ENCODE peak calls at places on chromosomes 2 and 18, in four cellular contexts. One of them, this sample, is unnamed.

GRCh38 chr18:40058811-40059570 is 1896.0 kb upstream of the PIK3C3 start:
- DNase-seq in T-cell: no peak
- DNase-seq in iris pigment epithelial cell: peak
- DNase-seq in NCI-H1105 treated with DMSO at 0.1 percent for 48 hours: no peak
- DNase-seq in this sample: no peak

GRCh38 chr2:159044804-159045286 is 76.4 kb downstream of the TANC1 start:
- DNase-seq in T-cell: no peak
- DNase-seq in iris pigment epithelial cell: no peak
- DNase-seq in NCI-H1105 treated with DMSO at 0.1 percent for 48 hours: no peak
- DNase-seq in this sample: no peak

GRCh38 chr2:127155901-127156300 is 48.9 kb upstream of the BIN1 start:
- DNase-seq in T-cell: no peak
- DNase-seq in iris pigment epithelial cell: peak
- DNase-seq in NCI-H1105 treated with DMSO at 0.1 percent for 48 hours: no peak
- DNase-seq in this sample: no peak

GRCh38 chr2:230877131-230877736 is 12.5 kb downstream of the ITM2C start:
- DNase-seq in T-cell: no peak
- DNase-seq in iris pigment epithelial cell: no peak
- DNase-seq in NCI-H1105 treated with DMSO at 0.1 percent for 48 hours: no peak
- DNase-seq in this sample: no peak

GRCh38 chr2:88671786-88672427 is 19.6 kb upstream of the RPIA start:
- DNase-seq in T-cell: no peak
- DNase-seq in iris pigment epithelial cell: peak
- DNase-seq in NCI-H1105 treated with DMSO at 0.1 percent for 48 hours: peak
- DNase-seq in this sample: no peak

GRCh38 chr2:134736167-134736885 is 17.5 kb upstream of the TMEM163 start:
- DNase-seq in T-cell: no peak
- DNase-seq in iris pigment epithelial cell: peak
- DNase-seq in NCI-H1105 treated with DMSO at 0.1 percent for 48 hours: no peak
- DNase-seq in this sample: no peak

GRCh38 chr2:172399765-172400164 is 27.6 kb upstream of the ITGA6 start:
- DNase-seq in T-cell: no peak
- DNase-seq in iris pigment epithelial cell: no peak
- DNase-seq in NCI-H1105 treated with DMSO at 0.1 percent for 48 hours: no peak
- DNase-seq in this sample: no peak

GRCh38 chr2:216665717-216666116 is 29.6 kb downstream of the IGFBP5 start:
- DNase-seq in T-cell: no peak
- DNase-seq in iris pigment epithelial cell: no peak
- DNase-seq in NCI-H1105 treated with DMSO at 0.1 percent for 48 hours: no peak
- DNase-seq in this sample: no peak

GRCh38 chr18:58176915-58177717 is 133.1 kb downstream of the NEDD4L start:
- DNase-seq in T-cell: no peak
- DNase-seq in iris pigment epithelial cell: peak
- DNase-seq in NCI-H1105 treated with DMSO at 0.1 percent for 48 hours: no peak
- DNase-seq in this sample: no peak

GRCh38 chr2:28567076-28567471 is 71.2 kb downstream of the PLB1 start:
- DNase-seq in T-cell: no peak
- DNase-seq in iris pigment epithelial cell: peak
- DNase-seq in NCI-H1105 treated with DMSO at 0.1 percent for 48 hours: peak
- DNase-seq in this sample: no peak

GRCh38 chr18:73118121-73118816 is 250.5 kb upstream of the NETO1 start:
- DNase-seq in T-cell: no peak
- DNase-seq in iris pigment epithelial cell: peak
- DNase-seq in NCI-H1105 treated with DMSO at 0.1 percent for 48 hours: no peak
- DNase-seq in this sample: no peak